ENCODE peak calls at places on chromosomes 5 and 9, in eight cellular contexts. B is stomach, L is gastrocnemius medialis, X is cardiac fibroblast, Q is epithelial cell of esophagus, D is GM23338, I is endodermal cell, O is IMR-90. N is an unnamed sample.
A peak's percentile ranks its signal among the peaks of the same experiment; 100 is the strongest.

GRCh38 chr5:92147792-92148191 is 764.7 kb upstream of the ARRDC3 start:
- DNase-seq in B (no peak), X (no peak), L (no peak), O (no peak), I (no peak), D (no peak), Q (no peak), N (no peak)

GRCh38 chr9:83011611-83012010 is 51.3 kb downstream of the RASEF start:
- DNase-seq in I (no peak), Q (no peak), B (no peak), O (peak; percentile 72), X (no peak), D (no peak), L (no peak), N (no peak)

GRCh38 chr5:167565555-167565954 is 725.9 kb upstream of the WWC1 start:
- DNase-seq in O (peak; percentile 20), I (no peak), Q (peak; percentile 35), X (peak; percentile 26), B (no peak), L (no peak), D (peak; percentile 60), N (no peak)

GRCh38 chr5:179906294-179906794 is 1.4 kb downstream of the TBC1D9B start:
- DNase-seq in L (no peak), D (peak; percentile 37), I (no peak), O (no peak), X (peak; percentile 4), Q (no peak), B (no peak), N (peak; percentile 43)

GRCh38 chr5:31124026-31124425 is 69.5 kb upstream of the CDH6 start:
- DNase-seq in L (no peak), B (no peak), D (no peak), I (no peak), Q (peak; percentile 85), X (no peak), O (no peak), N (no peak)

GRCh38 chr9:136796238-136796774 is at the start of gene CCDC183:
- DNase-seq in O (no peak), B (no peak), D (no peak), Q (no peak), X (no peak), L (no peak), I (no peak), N (no peak)

GRCh38 chr9:94801242-94801641 is 74.7 kb downstream of the AOPEP start:
- DNase-seq in L (no peak), B (no peak), D (no peak), O (peak; percentile 51), I (peak; percentile 17), Q (no peak), X (no peak), N (no peak)

GRCh38 chr5:151925396-151925750 is 722 bp upstream of the GLRA1 start:
- DNase-seq in D (peak; percentile 31), O (no peak), X (no peak), L (no peak), B (no peak), Q (no peak), I (no peak), N (no peak)

GRCh38 chr5:439181-439580 is 3.8 kb upstream of the EXOC3 start:
- DNase-seq in L (no peak), O (no peak), B (no peak), I (peak; percentile 20), D (no peak), Q (no peak), X (no peak), N (peak; percentile 7)

GRCh38 chr9:134964271-134964670 is 46.6 kb upstream of the FCN1 start:
- DNase-seq in X (no peak), O (no peak), B (no peak), I (peak; percentile 22), L (no peak), D (no peak), Q (no peak), N (no peak)

GRCh38 chr5:88452820-88453219 is 184.2 kb upstream of the TMEM161B start:
- DNase-seq in I (peak; percentile 74), X (no peak), Q (peak; percentile 29), L (no peak), O (peak; percentile 4), B (no peak), D (peak; percentile 10), N (no peak)

GRCh38 chr5:90135979-90136378 is 273.6 kb downstream of the CETN3 start:
- DNase-seq in L (no peak), O (no peak), I (peak; percentile 89), Q (no peak), D (peak; percentile 73), X (no peak), B (no peak), N (peak; percentile 78)

GRCh38 chr5:111930407-111930806 is 173.4 kb upstream of the NREP start:
- DNase-seq in X (peak; percentile 47), B (no peak), Q (peak; percentile 39), L (no peak), D (no peak), O (peak; percentile 30), I (no peak), N (no peak)

GRCh38 chr5:84688566-84688965 is 303.9 kb upstream of the EDIL3 start:
- DNase-seq in I (no peak), B (no peak), Q (peak; percentile 64), X (peak; percentile 67), D (no peak), L (no peak), O (peak; percentile 72), N (no peak)

GRCh38 chr9:70347046-70347445 is 67.4 kb downstream of the KLF9 start:
- DNase-seq in L (no peak), X (no peak), I (no peak), D (no peak), Q (no peak), B (no peak), O (no peak), N (no peak)

GRCh38 chr5:77302247-77302646 is 91.8 kb downstream of the PDE8B start:
- DNase-seq in O (no peak), I (no peak), L (no peak), X (no peak), Q (no peak), B (no peak), D (no peak), N (no peak)

GRCh38 chr5:158154226-158155005 is 295.5 kb upstream of the CLINT1 start:
- DNase-seq in Q (peak; percentile 92), O (peak; percentile 50), I (no peak), D (no peak), X (peak; percentile 61), L (peak; percentile 52), B (no peak), N (no peak)

GRCh38 chr9:36293171-36293570 is 34.9 kb upstream of the GNE start:
- DNase-seq in O (no peak), B (no peak), X (no peak), I (no peak), Q (no peak), D (no peak), L (no peak), N (no peak)

DNA sequence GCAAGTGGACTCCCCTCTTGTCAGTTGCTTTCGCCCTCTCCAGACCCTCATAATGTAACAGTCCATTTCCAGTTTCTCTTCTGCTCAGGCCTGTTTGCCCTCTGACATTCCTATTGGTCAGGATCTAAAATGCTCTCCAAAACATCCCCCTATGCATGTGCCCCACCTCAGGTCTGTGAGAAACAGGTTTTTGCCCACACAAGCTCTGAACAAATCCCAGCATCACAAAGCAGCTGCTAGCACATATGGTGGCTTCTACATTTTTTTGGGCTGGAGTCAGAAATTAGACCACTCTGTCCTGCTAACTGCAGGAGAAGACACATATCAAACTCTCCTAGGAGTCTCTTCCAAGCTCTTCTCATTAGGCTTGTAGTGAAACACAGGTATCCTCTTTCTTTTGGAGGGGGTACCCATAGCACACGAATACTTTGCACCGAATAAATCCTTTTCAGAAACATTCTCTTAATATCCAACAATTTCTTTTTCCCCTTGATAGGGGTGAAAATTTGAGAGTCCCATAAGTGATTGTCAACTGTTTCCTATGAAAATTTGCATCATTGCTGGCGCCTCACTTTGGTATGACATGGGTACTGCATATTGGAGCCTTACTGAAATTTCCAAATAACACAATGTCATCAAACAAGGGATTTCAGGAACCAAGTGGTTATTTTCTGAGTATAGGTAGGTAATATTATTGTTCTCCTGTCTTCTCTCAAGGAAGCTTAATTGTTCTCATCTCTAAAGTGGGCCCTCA is 19.3 kb upstream of the HSPA9 start:
- DNase-seq in I (no peak), O (no peak), Q (peak; percentile 27), B (no peak), D (peak; percentile 39), X (no peak), L (no peak), N (no peak)
- TF ChIP-seq CTCF in I (peak; percentile 74), O (peak; percentile 27), Q (peak; percentile 49), B (no peak), D (peak; percentile 49), X (peak; percentile 58), L (no peak), N (peak; percentile 70)

GRCh38 chr5:134648425-134649162 is at the start of gene SEC24A:
- DNase-seq in D (peak; percentile 97), L (peak; percentile 94), I (peak; percentile 96), X (peak; percentile 92), B (peak; percentile 94), Q (peak; percentile 91), O (peak; percentile 87), N (peak; percentile 95)
- TF ChIP-seq CTCF in D (no peak), L (no peak), I (no peak), X (no peak), B (no peak), Q (no peak), O (no peak), N (no peak)

GRCh38 chr9:118331622-118332045 is 627.4 kb downstream of the TLR4 start:
- DNase-seq in Q (peak; percentile 51), X (peak; percentile 0), O (no peak), L (no peak), D (no peak), B (no peak), I (no peak), N (no peak)
- TF ChIP-seq CTCF in Q (no peak), X (no peak), O (no peak), L (no peak), D (no peak), B (no peak), I (no peak), N (no peak)

DNA sequence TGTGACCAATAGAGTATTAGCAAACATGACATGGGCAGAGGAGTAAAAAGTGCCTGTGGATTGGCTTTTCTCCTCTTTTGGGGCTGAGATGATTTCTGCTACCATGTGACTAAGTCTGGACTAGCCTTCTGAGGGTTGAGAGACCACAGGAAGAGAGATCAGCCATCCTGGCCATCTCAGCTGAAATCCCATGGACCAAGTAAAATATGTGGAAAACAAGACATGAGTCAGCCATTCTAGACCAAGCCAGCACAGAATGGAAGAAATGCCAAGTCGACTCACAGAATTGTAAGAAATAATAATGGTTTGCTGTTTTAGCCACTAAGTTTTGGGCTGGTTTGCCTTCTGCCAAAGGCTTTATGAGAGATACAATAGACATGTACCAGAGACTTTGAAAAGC is 377.8 kb downstream of the CHSY3 start:
- DNase-seq in Q (peak; percentile 24), L (no peak), I (no peak), D (no peak), B (no peak), O (no peak), X (peak; percentile 66), N (no peak)
- TF ChIP-seq CTCF in Q (no peak), L (no peak), I (no peak), D (no peak), B (no peak), O (no peak), X (no peak), N (no peak)

DNA sequence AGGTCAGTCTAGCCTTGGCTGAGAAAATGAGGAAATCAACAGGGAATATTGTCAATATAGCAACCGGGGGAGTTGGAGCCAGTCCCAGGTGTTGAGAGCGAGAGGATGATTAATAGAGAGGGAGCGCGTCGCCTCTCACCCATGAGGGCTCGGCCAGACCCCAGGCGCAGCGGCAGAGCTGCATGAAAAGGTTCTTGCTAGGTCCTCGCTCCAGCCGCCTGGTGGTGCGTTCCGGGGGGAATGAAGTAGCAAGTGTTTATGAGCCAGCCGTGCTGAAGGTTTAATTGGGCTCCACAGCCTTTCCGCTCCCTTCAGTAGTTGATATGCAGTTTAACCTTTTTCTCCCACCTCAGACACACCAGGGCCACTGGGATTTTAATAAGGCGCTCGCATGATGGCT is 167.3 kb upstream of the IRX1 start:
- DNase-seq in O (no peak), D (peak; percentile 64), B (no peak), X (no peak), L (no peak), Q (no peak), I (peak; percentile 75), N (peak; percentile 54)
- TF ChIP-seq CTCF in O (no peak), D (peak; percentile 24), B (no peak), X (no peak), L (no peak), Q (no peak), I (peak; percentile 63), N (peak; percentile 27)

N was measured in H9.